ENCODE peak calls at places on chromosomes 12 and 14, in four cellular contexts. Y is mesendoderm, R is H9, I is H1. F is an unnamed sample.

GRCh38 chr14:94992046-94992445 is 165.3 kb downstream of the DICER1 start:
- DNase-seq in Y (no peak), I (no peak), R (no peak), F (no peak)

GRCh38 chr12:30847259-30847658 is 79.3 kb upstream of the TSPAN11 start:
- DNase-seq in I (no peak), Y (peak), R (peak), F (peak)

GRCh38 chr12:71691504-71692129 is 5.7 kb downstream of the TMEM19 start:
- DNase-seq in Y (no peak), R (no peak), I (no peak), F (no peak)

GRCh38 chr12:51056242-51056641 is 8.1 kb downstream of the LETMD1 start:
- DNase-seq in Y (no peak), R (no peak), I (no peak), F (peak)

GRCh38 chr12:96438330-96438729 is 38.1 kb upstream of the CDK17 start:
- DNase-seq in I (no peak), R (no peak), Y (no peak), F (peak)

GRCh38 chr14:91284791-91285548 is 40.5 kb upstream of the GPR68 start:
- DNase-seq in Y (no peak), I (no peak), R (no peak), F (no peak)

GRCh38 chr12:46260153-46260912 is 8.5 kb downstream of the SLC38A1 start:
- DNase-seq in R (no peak), Y (peak), I (no peak), F (peak)

GRCh38 chr12:73950506-73950905 is 587.1 kb upstream of the ATXN7L3B start:
- DNase-seq in Y (no peak), I (no peak), R (no peak), F (no peak)

GRCh38 chr14:104865069-104865630 is at the start of gene CEP170B:
- DNase-seq in R (peak), Y (peak), I (no peak), F (peak)

GRCh38 chr12:110639336-110640178 is 25.6 kb downstream of the TCTN1 start:
- DNase-seq in I (no peak), Y (no peak), R (peak), F (peak)

GRCh38 chr12:85575115-85576096 is 260.8 kb downstream of the RASSF9 start:
- DNase-seq in Y (peak), R (peak), I (peak), F (peak)

GRCh38 chr12:89162704-89163261 is 189.5 kb downstream of the DUSP6 start:
- DNase-seq in R (no peak), Y (no peak), I (no peak), F (peak)

GRCh38 chr14:64707661-64708060 is 3.4 kb downstream of the PLEKHG3 start:
- DNase-seq in I (no peak), R (no peak), Y (peak), F (peak)

GRCh38 chr12:53235742-53236442 is 3.9 kb upstream of the RARG start:
- DNase-seq in R (peak), Y (peak), I (peak), F (no peak)

GRCh38 chr12:104555650-104556049 is 98.9 kb downstream of the CHST11 start:
- DNase-seq in I (no peak), Y (no peak), R (no peak), F (no peak)

GRCh38 chr12:6219980-6220379 is 19.8 kb downstream of the CD9 start:
- DNase-seq in Y (peak), I (no peak), R (peak), F (no peak)

GRCh38 chr14:99822800-99823455 is 29.7 kb downstream of the EML1 start:
- DNase-seq in Y (no peak), I (no peak), R (no peak), F (no peak)

GRCh38 chr14:87935895-87936294 is 57.1 kb downstream of the GALC start:
- DNase-seq in Y (no peak), R (no peak), I (no peak), F (no peak)

GRCh38 chr14:22071001-22071400 is 397.4 kb upstream of the OR4E1 start:
- DNase-seq in R (no peak), I (no peak), Y (no peak), F (no peak)

GRCh38 chr12:100758083-100758482 is 36.5 kb upstream of the ANO4 start:
- DNase-seq in I (no peak), R (no peak), Y (no peak), F (no peak)

GRCh38 chr14:44463386-44464004 is 43.6 kb downstream of the FSCB start:
- DNase-seq in I (no peak), R (no peak), Y (no peak), F (no peak)

GRCh38 chr14:64732066-64732465 is 27.8 kb downstream of the PLEKHG3 start:
- DNase-seq in R (no peak), I (no peak), Y (no peak), F (no peak)

GRCh38 chr12:68804654-68805591 is 3.1 kb upstream of the MDM2 start:
- DNase-seq in R (peak), Y (peak), I (peak), F (no peak)

GRCh38 chr12:77578471-77579262 is 252.0 kb upstream of the NAV3 start:
- DNase-seq in R (no peak), Y (no peak), I (no peak), F (peak)

GRCh38 chr14:61474021-61474420 is 152.6 kb downstream of the PRKCH start:
- DNase-seq in I (no peak), R (no peak), Y (no peak), F (no peak)

GRCh38 chr14:105449276-105450122 is 25.1 kb upstream of the CRIP2 start:
- DNase-seq in Y (no peak), I (no peak), R (no peak), F (no peak)

GRCh38 chr12:991350-992278 is 591 bp downstream of the ERC1 start:
- DNase-seq in R (peak), Y (peak), I (peak), F (peak)

GRCh38 chr12:118715647-118716046 is 265.7 kb upstream of the SRRM4 start:
- DNase-seq in R (no peak), Y (no peak), I (no peak), F (no peak)
- H4K5ac ChIP-seq in R (no peak), Y (no peak), I (no peak), F (no peak)

GRCh38 chr14:35391388-35391710 is 13.2 kb downstream of the NFKBIA start:
- DNase-seq in Y (no peak), R (no peak), I (no peak), F (no peak)

GRCh38 chr14:35388656-35389314 is 15.8 kb downstream of the NFKBIA start:
- DNase-seq in Y (no peak), I (no peak), R (no peak), F (no peak)

GRCh38 chr14:35390577-35391387 is 13.8 kb downstream of the NFKBIA start:
- DNase-seq in I (no peak), R (no peak), Y (peak), F (no peak)

GRCh38 chr14:35387713-35388579 is 16.6 kb downstream of the NFKBIA start:
- DNase-seq in I (no peak), R (no peak), Y (no peak), F (no peak)

DNA sequence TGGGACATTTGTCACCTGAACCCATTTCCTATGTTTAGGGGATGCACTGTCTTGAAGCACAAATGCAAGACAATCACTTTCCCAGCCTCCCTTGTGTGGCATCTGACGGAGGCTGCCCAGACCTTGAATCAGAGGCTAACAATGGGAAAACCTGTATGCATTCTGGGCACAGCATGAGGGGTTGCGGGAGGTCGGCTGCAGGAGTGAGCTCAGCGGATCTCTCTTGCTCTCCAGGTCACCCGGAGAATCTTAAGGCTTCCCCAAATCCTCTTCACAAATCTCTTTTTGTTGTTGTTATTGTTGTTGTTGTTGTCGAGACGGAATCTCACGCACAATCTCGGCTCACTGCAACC is 15.3 kb downstream of the NFKBIA start:
- DNase-seq in Y (no peak), R (no peak), I (no peak), F (no peak)
- H4K5ac ChIP-seq in Y (no peak), R (no peak), I (no peak), F (no peak)

GRCh38 chr12:70197362-70197744 is 45.9 kb upstream of the CNOT2 start:
- DNase-seq in Y (no peak), I (no peak), R (no peak), F (no peak)
- H4K5ac ChIP-seq in Y (no peak), I (no peak), R (no peak), F (no peak)

GRCh38 chr12:29589271-29589670 is 91.8 kb upstream of the OVCH1 start:
- DNase-seq in R (no peak), I (no peak), Y (no peak), F (peak)
- H4K5ac ChIP-seq in R (peak), I (no peak), Y (no peak), F (peak)